ENCODE peak calls at places on chromosome 5, in seven cellular contexts. P is transverse colon, C is body of pancreas, E is endothelial cell of umbilical vein, M is tibial nerve, K is uterus, Y is ovary. G is an unnamed sample.

GRCh38 chr5:179805529-179806249 is 977 bp downstream of the MGAT4B start:
- DNase-seq in P (no peak), C (peak; percentile 50), E (peak; percentile 46), M (no peak), K (peak; percentile 29), Y (no peak), G (peak; percentile 66)

GRCh38 chr5:179608131-179608581 is 15.3 kb downstream of the HNRNPH1 start:
- DNase-seq in P (no peak), C (no peak), E (no peak), M (no peak), K (no peak), Y (peak; percentile 40), G (no peak)

GRCh38 chr5:38258319-38259061 is at the start of gene EGFLAM:
- DNase-seq in P (no peak), C (peak; percentile 15), E (no peak), M (no peak), K (no peak), Y (peak; percentile 72), G (no peak)

GRCh38 chr5:96318569-96319100 is 114.4 kb downstream of the PCSK1 start:
- DNase-seq in P (no peak), C (no peak), E (peak; percentile 33), M (no peak), K (no peak), Y (no peak), G (no peak)

GRCh38 chr5:144142030-144142825 is 28.2 kb downstream of the YIPF5 start:
- DNase-seq in P (no peak), C (no peak), E (peak; percentile 68), M (no peak), K (no peak), Y (no peak), G (peak; percentile 10)

GRCh38 chr5:74848553-74849025 is 17.6 kb downstream of the FAM169A start:
- DNase-seq in P (no peak), C (no peak), E (no peak), M (no peak), K (no peak), Y (no peak), G (no peak)

GRCh38 chr5:177371705-177372533 is 12.3 kb upstream of the SLC34A1 start:
- DNase-seq in P (no peak), C (no peak), E (no peak), M (no peak), K (no peak), Y (no peak), G (no peak)

GRCh38 chr5:180126716-180127681 is 55.4 kb upstream of the RNF130 start:
- DNase-seq in P (no peak), C (no peak), E (no peak), M (no peak), K (peak; percentile 9), Y (peak; percentile 48), G (peak; percentile 51)

GRCh38 chr5:170219615-170220014 is 13.2 kb upstream of the C5orf58 start:
- DNase-seq in P (no peak), C (no peak), E (peak; percentile 68), M (no peak), K (no peak), Y (no peak), G (no peak)

GRCh38 chr5:4330327-4330726 is 734.7 kb downstream of the IRX1 start:
- DNase-seq in P (no peak), C (no peak), E (no peak), M (no peak), K (no peak), Y (no peak), G (no peak)

GRCh38 chr5:14628346-14628745 is 36.2 kb upstream of the OTULIN start:
- DNase-seq in P (no peak), C (peak; percentile 16), E (peak; percentile 48), M (no peak), K (no peak), Y (peak; percentile 56), G (peak; percentile 50)

GRCh38 chr5:78750281-78750680 is 101.7 kb upstream of the LHFPL2 start:
- DNase-seq in P (no peak), C (no peak), E (no peak), M (no peak), K (no peak), Y (no peak), G (no peak)

GRCh38 chr5:169942181-169942580 is 38.1 kb downstream of the INSYN2B start:
- DNase-seq in P (no peak), C (no peak), E (no peak), M (no peak), K (no peak), Y (no peak), G (no peak)

GRCh38 chr5:28281381-28281780 is 1243.0 kb upstream of the CDH9 start:
- DNase-seq in P (no peak), C (no peak), E (no peak), M (no peak), K (no peak), Y (no peak), G (no peak)

GRCh38 chr5:150656191-150657132 is 4.6 kb upstream of the MYOZ3 start:
- DNase-seq in P (peak; percentile 82), C (peak; percentile 75), E (peak; percentile 46), M (no peak), K (peak; percentile 70), Y (peak; percentile 92), G (peak; percentile 84)
- TF ChIP-seq POLR2A in P (no peak), C (no peak), E (peak; percentile 58), M (no peak), K (no peak), Y (no peak), G (no peak)

DNA sequence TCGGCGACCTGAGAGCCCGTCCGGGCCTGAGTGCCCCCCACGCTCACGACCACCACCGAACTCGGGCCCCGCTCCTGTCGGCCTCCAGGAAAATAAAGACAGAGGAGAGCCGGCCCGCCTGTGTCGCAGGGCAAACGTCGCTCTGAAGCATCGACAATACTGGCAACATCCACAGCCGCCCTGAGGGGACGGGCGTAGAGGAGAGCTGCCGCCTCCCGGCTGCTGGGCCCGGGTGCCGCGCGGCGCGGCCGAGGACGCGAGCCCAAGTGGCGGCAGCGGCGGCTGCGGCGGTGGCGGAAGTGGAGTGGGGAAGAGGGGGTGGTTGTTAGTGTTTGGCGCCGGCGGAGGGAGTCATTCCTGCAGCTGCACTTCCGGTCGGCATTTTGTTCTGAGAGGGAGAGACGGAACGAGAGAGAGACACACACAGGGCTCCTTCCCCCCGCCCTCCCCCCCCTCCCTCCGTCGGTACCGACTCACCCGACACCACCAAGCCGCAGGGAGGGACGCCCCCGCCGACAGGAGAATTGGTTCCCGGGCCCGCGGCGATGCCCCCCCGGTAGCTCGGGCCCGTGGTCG is at the start of gene NIPBL:
- DNase-seq in P (peak; percentile 92), C (peak; percentile 89), E (peak; percentile 88), M (peak; percentile 82), K (peak; percentile 91), Y (peak; percentile 90), G (peak; percentile 94)
- TF ChIP-seq POLR2A in P (peak; percentile 65), C (peak; percentile 67), E (peak; percentile 92), M (peak; percentile 81), K (peak; percentile 52), Y (peak; percentile 82), G (peak; percentile 89)

GRCh38 chr5:126591549-126591948 is 3.5 kb downstream of the ALDH7A1 start:
- DNase-seq in P (no peak), C (no peak), E (no peak), M (no peak), K (no peak), Y (no peak), G (no peak)

GRCh38 chr5:126594077-126594476 is 942 bp downstream of the ALDH7A1 start:
- DNase-seq in P (no peak), C (no peak), E (peak; percentile 25), M (no peak), K (no peak), Y (no peak), G (no peak)

GRCh38 chr5:126597156-126597555 is 2.1 kb upstream of the ALDH7A1 start:
- DNase-seq in P (no peak), C (no peak), E (peak; percentile 92), M (no peak), K (no peak), Y (no peak), G (no peak)

GRCh38 chr5:126595486-126596083 is 566 bp upstream of the ALDH7A1 start:
- DNase-seq in P (no peak), C (no peak), E (no peak), M (no peak), K (no peak), Y (no peak), G (no peak)

GRCh38 chr5:126594676-126595485 is at the start of gene ALDH7A1:
- DNase-seq in P (peak; percentile 90), C (peak; percentile 96), E (peak; percentile 96), M (peak; percentile 83), K (peak; percentile 92), Y (peak; percentile 95), G (peak; percentile 36)
- TF ChIP-seq POLR2A in P (peak; percentile 51), C (peak; percentile 89), E (peak; percentile 94), M (peak; percentile 68), K (peak; percentile 26), Y (peak; percentile 62), G (no peak)

DNA sequence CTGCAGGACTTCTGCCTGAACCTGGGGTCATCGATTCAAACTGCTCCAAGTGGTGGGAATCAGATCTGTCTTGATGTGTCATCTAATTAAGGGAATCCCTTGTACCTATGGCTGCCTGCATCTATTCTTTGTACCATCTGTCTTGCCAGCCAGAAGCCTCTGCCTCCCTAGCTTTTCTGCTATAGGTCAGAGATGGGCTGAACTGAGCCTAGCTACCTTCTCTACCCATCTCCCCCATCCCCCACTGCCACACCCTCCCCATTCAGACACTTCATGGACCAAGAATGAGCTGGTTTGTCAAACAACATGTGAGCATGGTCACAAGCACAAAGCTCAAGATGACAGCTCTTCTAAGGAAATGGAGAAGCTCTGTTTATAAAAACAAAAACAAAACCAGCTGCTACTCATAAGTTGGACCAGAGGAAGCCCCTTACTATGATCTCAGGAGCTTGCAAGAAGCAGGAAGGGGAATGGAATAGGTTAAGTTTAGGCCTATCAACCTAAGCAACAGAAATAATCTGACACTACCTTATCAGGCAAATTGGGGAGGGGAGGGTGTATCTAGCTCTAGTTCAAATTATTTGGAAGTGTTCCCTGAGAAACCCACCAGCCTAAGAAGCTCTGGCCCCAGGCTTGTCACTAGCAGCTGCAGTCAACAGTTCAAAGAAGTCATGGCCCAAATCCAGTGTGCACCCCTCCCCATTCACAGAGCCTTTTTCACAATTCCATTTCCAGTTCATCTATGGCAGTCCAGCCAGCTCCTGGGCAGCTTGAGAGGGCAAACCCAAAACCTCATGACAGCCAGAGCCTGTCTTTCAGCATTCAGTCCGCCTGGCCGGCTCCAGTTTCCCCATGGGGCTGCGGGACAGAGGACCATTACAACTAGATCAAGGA is 29.9 kb downstream of the SKP1 start:
- DNase-seq in P (no peak), C (no peak), E (no peak), M (no peak), K (no peak), Y (peak; percentile 27), G (no peak)
- TF ChIP-seq POLR2A in P (no peak), C (no peak), E (no peak), M (no peak), K (no peak), Y (no peak), G (no peak)

GRCh38 chr5:133051547-133052316 is at the start of gene HSPA4:
- DNase-seq in P (peak; percentile 99), C (peak; percentile 99), E (peak; percentile 99), M (peak; percentile 96), K (peak; percentile 99), Y (peak; percentile 98), G (peak; percentile 99)
- TF ChIP-seq POLR2A in P (peak; percentile 95), C (peak; percentile 98), E (peak; percentile 98), M (peak; percentile 98), K (peak; percentile 93), Y (peak; percentile 94), G (peak; percentile 99)

GRCh38 chr5:134141346-134142050 is 27.0 kb downstream of the TCF7 start:
- DNase-seq in P (no peak), C (peak; percentile 6), E (no peak), M (no peak), K (no peak), Y (no peak), G (peak; percentile 16)
- TF ChIP-seq POLR2A in P (no peak), C (no peak), E (no peak), M (no peak), K (no peak), Y (no peak), G (no peak)

G was measured in erythroblast.